ENCODE peak calls at places on chromosome 3, in six cellular contexts. One of them, this sample, is unnamed.

GRCh38 chr3:187291001-187291511 is 481 bp downstream of the MASP1 start:
- DNase-seq in GM23338: peak
- DNase-seq in Panc1: no peak
- DNase-seq in epithelial cell of esophagus: no peak
- DNase-seq in ovary: peak
- DNase-seq in Calu3: peak
- DNase-seq in this sample: no peak

GRCh38 chr3:69251078-69251805 is 128.8 kb upstream of the LMOD3 start:
- DNase-seq in GM23338: no peak
- DNase-seq in Panc1: no peak
- DNase-seq in epithelial cell of esophagus: no peak
- DNase-seq in ovary: no peak
- DNase-seq in Calu3: no peak
- DNase-seq in this sample: no peak

GRCh38 chr3:66985336-66985920 is 12.7 kb upstream of the KBTBD8 start:
- DNase-seq in GM23338: no peak
- DNase-seq in Panc1: no peak
- DNase-seq in epithelial cell of esophagus: no peak
- DNase-seq in ovary: no peak
- DNase-seq in Calu3: no peak
- DNase-seq in this sample: no peak

GRCh38 chr3:158711886-158712285 is 20.4 kb downstream of the RARRES1 start:
- DNase-seq in GM23338: no peak
- DNase-seq in Panc1: no peak
- DNase-seq in epithelial cell of esophagus: peak
- DNase-seq in ovary: no peak
- DNase-seq in Calu3: no peak
- DNase-seq in this sample: no peak

GRCh38 chr3:30551927-30552326 is 54.5 kb upstream of the TGFBR2 start:
- DNase-seq in GM23338: peak
- DNase-seq in Panc1: no peak
- DNase-seq in epithelial cell of esophagus: no peak
- DNase-seq in ovary: no peak
- DNase-seq in Calu3: no peak
- DNase-seq in this sample: no peak

GRCh38 chr3:30631237-30631961 is 25.0 kb downstream of the TGFBR2 start:
- DNase-seq in GM23338: no peak
- DNase-seq in Panc1: no peak
- DNase-seq in epithelial cell of esophagus: peak
- DNase-seq in ovary: no peak
- DNase-seq in Calu3: no peak
- DNase-seq in this sample: no peak

GRCh38 chr3:197367081-197367780 is 68.8 kb upstream of the DLG1 start:
- DNase-seq in GM23338: peak
- DNase-seq in Panc1: no peak
- DNase-seq in epithelial cell of esophagus: peak
- DNase-seq in ovary: no peak
- DNase-seq in Calu3: peak
- DNase-seq in this sample: no peak

GRCh38 chr3:124362418-124362817 is 367.8 kb upstream of the UMPS start:
- DNase-seq in GM23338: no peak
- DNase-seq in Panc1: no peak
- DNase-seq in epithelial cell of esophagus: no peak
- DNase-seq in ovary: no peak
- DNase-seq in Calu3: no peak
- DNase-seq in this sample: no peak

GRCh38 chr3:64104691-64105101 is 81.4 kb upstream of the PSMD6 start:
- DNase-seq in GM23338: no peak
- DNase-seq in Panc1: no peak
- DNase-seq in epithelial cell of esophagus: peak
- DNase-seq in ovary: no peak
- DNase-seq in Calu3: no peak
- DNase-seq in this sample: no peak

GRCh38 chr3:172291650-172292049 is 156.6 kb downstream of the GHSR start:
- DNase-seq in GM23338: no peak
- DNase-seq in Panc1: no peak
- DNase-seq in epithelial cell of esophagus: no peak
- DNase-seq in ovary: no peak
- DNase-seq in Calu3: no peak
- DNase-seq in this sample: no peak

GRCh38 chr3:177611781-177612389 is 414.6 kb upstream of the TBL1XR1 start:
- DNase-seq in GM23338: peak
- DNase-seq in Panc1: no peak
- DNase-seq in epithelial cell of esophagus: no peak
- DNase-seq in ovary: no peak
- DNase-seq in Calu3: no peak
- DNase-seq in this sample: no peak

GRCh38 chr3:60189304-60189703 is 1061.9 kb downstream of the FHIT start:
- DNase-seq in GM23338: no peak
- DNase-seq in Panc1: no peak
- DNase-seq in epithelial cell of esophagus: no peak
- DNase-seq in ovary: no peak
- DNase-seq in Calu3: no peak
- DNase-seq in this sample: no peak

GRCh38 chr3:177934001-177934891 is 602.0 kb upstream of the KCNMB2 start:
- DNase-seq in GM23338: peak
- DNase-seq in Panc1: no peak
- DNase-seq in epithelial cell of esophagus: no peak
- DNase-seq in ovary: no peak
- DNase-seq in Calu3: no peak
- DNase-seq in this sample: no peak

GRCh38 chr3:38154625-38155255 is 10.6 kb upstream of the OXSR1 start:
- DNase-seq in GM23338: no peak
- DNase-seq in Panc1: no peak
- DNase-seq in epithelial cell of esophagus: peak
- DNase-seq in ovary: no peak
- DNase-seq in Calu3: peak
- DNase-seq in this sample: no peak

GRCh38 chr3:128723477-128723876 is 2.5 kb upstream of the RAB7A start:
- DNase-seq in GM23338: no peak
- DNase-seq in Panc1: no peak
- DNase-seq in epithelial cell of esophagus: no peak
- DNase-seq in ovary: no peak
- DNase-seq in Calu3: no peak
- DNase-seq in this sample: no peak

GRCh38 chr3:149970716-149971402 is at the start of gene PFN2:
- DNase-seq in GM23338: no peak
- DNase-seq in Panc1: no peak
- DNase-seq in epithelial cell of esophagus: peak
- DNase-seq in ovary: peak
- DNase-seq in Calu3: peak
- DNase-seq in this sample: peak

GRCh38 chr3:112360574-112360973 is 27.6 kb downstream of the CD200 start:
- DNase-seq in GM23338: no peak
- DNase-seq in Panc1: no peak
- DNase-seq in epithelial cell of esophagus: no peak
- DNase-seq in ovary: no peak
- DNase-seq in Calu3: no peak
- DNase-seq in this sample: no peak

GRCh38 chr3:37700849-37701248 is 160.8 kb upstream of the CTDSPL start:
- DNase-seq in GM23338: no peak
- DNase-seq in Panc1: no peak
- DNase-seq in epithelial cell of esophagus: peak
- DNase-seq in ovary: no peak
- DNase-seq in Calu3: no peak
- DNase-seq in this sample: no peak

GRCh38 chr3:158683216-158683975 is 10.9 kb upstream of the LXN start:
- DNase-seq in GM23338: no peak
- DNase-seq in Panc1: no peak
- DNase-seq in epithelial cell of esophagus: peak
- DNase-seq in ovary: no peak
- DNase-seq in Calu3: no peak
- DNase-seq in this sample: no peak

GRCh38 chr3:46566040-46566631 is at the start of gene LRRC2:
- DNase-seq in GM23338: peak
- DNase-seq in Panc1: no peak
- DNase-seq in epithelial cell of esophagus: peak
- DNase-seq in ovary: peak
- DNase-seq in Calu3: no peak
- DNase-seq in this sample: peak

GRCh38 chr3:126083511-126083912 is 412 bp downstream of the SLC41A3 start:
- DNase-seq in GM23338: peak
- DNase-seq in Panc1: no peak
- DNase-seq in epithelial cell of esophagus: peak
- DNase-seq in ovary: peak
- DNase-seq in Calu3: peak
- DNase-seq in this sample: peak

GRCh38 chr3:100400424-100400781 is 486 bp downstream of the TOMM70 start:
- DNase-seq in GM23338: peak
- DNase-seq in Panc1: no peak
- DNase-seq in epithelial cell of esophagus: peak
- DNase-seq in ovary: no peak
- DNase-seq in Calu3: peak
- DNase-seq in this sample: peak

GRCh38 chr3:18007980-18008379 is 265.5 kb upstream of the TBC1D5 start:
- DNase-seq in GM23338: no peak
- DNase-seq in Panc1: no peak
- DNase-seq in epithelial cell of esophagus: no peak
- DNase-seq in ovary: no peak
- DNase-seq in Calu3: no peak
- DNase-seq in this sample: no peak

GRCh38 chr3:175355801-175356335 is 496.7 kb downstream of the NAALADL2 start:
- DNase-seq in GM23338: no peak
- DNase-seq in Panc1: no peak
- DNase-seq in epithelial cell of esophagus: no peak
- DNase-seq in ovary: no peak
- DNase-seq in Calu3: no peak
- DNase-seq in this sample: no peak

DNA sequence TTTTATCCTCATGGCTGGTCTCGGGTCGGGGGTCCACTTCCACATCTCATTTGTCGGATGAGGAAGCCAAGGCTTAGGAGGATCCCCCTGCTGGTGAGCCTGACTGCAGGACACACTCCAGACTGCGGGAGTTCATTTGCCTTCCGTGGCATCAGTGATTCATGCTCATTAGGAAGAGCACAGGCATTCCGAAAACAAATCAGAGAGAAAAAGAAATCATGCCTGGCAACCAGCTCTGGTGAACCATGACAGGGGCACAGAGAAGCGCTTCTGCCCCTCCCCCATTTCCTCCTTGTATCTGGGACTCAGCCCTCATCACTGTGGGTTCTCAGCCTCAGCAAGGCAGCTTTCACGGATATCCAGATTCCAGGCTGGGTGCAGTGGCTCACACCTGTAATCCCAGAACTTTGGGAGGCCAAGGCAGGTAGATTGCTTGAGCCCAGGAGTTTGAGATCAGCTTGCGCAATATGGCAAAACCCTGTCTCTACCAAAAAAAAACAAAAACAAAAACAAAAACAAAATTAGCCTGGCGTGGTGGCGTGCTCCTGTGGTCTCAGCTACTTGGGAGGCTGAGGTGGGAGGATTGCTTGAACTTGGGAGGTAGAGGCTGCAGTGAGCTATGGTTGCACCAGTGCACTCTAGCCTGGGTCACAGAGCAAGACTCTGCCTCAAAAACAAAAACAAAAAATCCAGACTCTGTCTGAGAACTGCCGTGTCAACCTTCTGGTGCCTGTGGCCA is 28.4 kb downstream of the IRAK2 start:
- DNase-seq in GM23338: peak
- DNase-seq in Panc1: no peak
- DNase-seq in epithelial cell of esophagus: peak
- DNase-seq in ovary: no peak
- DNase-seq in Calu3: no peak
- DNase-seq in this sample: no peak
- TF ChIP-seq CTCF in GM23338: peak
- TF ChIP-seq CTCF in Panc1: no peak
- TF ChIP-seq CTCF in epithelial cell of esophagus: peak
- TF ChIP-seq CTCF in ovary: no peak
- TF ChIP-seq CTCF in Calu3: no peak
- TF ChIP-seq CTCF in this sample: peak

DNA sequence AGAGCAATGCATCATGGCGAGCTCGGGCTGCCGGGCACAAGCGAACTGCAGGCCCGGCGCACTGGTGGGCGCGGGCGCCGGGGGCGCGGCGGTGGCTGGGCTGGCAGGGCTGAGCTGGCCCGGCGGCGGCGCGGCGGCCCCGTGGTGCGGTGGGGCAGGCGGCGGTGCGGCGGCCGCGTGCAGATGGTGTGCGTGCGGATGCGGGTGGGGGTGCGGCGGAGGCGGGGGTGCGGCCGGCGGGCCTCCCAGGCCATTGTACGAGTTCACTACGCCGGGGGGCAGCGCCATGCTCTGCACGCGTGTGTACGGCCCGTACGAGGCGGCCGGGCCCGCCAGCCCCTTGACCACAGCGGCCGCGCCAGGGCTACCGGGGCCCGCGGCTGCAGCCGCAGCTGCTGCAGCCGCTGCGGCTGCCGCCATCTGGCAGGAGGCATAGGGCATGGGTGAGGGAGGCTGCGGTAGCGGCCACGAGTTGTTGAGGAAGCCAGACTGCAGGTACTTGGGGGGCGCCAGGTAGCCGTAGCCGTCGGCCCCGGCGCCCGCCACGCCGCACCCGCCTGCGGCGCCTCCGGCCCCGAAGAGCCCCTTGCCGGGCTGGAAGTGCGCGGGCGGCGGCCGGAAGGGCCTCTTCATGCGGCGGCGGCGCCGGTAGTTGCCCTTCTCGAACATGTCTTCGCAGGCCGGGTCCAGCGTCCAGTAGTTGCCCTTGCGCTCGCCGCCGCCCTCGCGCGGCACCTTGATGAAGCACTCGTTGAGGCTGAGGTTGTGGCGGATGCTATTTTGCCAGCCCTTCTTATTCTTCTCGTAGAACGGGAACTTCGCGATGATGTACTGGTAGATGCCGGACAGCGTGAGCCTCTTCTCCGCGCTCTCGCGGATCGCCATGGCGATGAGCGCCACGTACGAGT is 1.0 kb downstream of the FOXL2 start:
- DNase-seq in GM23338: peak
- DNase-seq in Panc1: no peak
- DNase-seq in epithelial cell of esophagus: peak
- DNase-seq in ovary: peak
- DNase-seq in Calu3: peak
- DNase-seq in this sample: no peak
- TF ChIP-seq CTCF in GM23338: peak
- TF ChIP-seq CTCF in Panc1: peak
- TF ChIP-seq CTCF in epithelial cell of esophagus: peak
- TF ChIP-seq CTCF in ovary: no peak
- TF ChIP-seq CTCF in Calu3: peak
- TF ChIP-seq CTCF in this sample: peak

GRCh38 chr3:65927576-65927975 is 111.1 kb downstream of the MAGI1 start:
- DNase-seq in GM23338: peak
- DNase-seq in Panc1: no peak
- DNase-seq in epithelial cell of esophagus: peak
- DNase-seq in ovary: no peak
- DNase-seq in Calu3: peak
- DNase-seq in this sample: no peak
- TF ChIP-seq CTCF in GM23338: no peak
- TF ChIP-seq CTCF in Panc1: no peak
- TF ChIP-seq CTCF in epithelial cell of esophagus: no peak
- TF ChIP-seq CTCF in ovary: no peak
- TF ChIP-seq CTCF in Calu3: no peak
- TF ChIP-seq CTCF in this sample: no peak

DNA sequence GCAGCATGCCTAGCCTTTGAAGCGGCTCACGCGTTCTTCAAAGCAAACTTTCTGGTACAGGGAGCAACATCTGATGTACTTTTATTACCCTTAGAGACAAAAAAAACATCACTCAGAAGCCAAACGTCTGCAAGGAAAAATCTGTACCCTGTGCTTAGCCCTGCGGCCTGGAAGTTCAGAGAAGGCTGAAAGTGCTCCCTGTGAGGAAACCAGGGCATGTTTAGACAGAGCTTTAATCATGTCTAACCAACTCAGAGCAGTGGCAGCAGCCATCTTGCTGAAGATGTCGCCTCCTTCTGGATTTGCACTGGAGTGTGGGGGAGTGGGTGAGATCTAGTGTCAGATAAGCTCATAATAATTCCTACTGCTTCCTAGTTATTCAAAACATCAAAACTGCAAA is 170.4 kb downstream of the P3H2 start:
- DNase-seq in GM23338: no peak
- DNase-seq in Panc1: no peak
- DNase-seq in epithelial cell of esophagus: peak
- DNase-seq in ovary: no peak
- DNase-seq in Calu3: no peak
- DNase-seq in this sample: no peak
- TF ChIP-seq CTCF in GM23338: peak
- TF ChIP-seq CTCF in Panc1: no peak
- TF ChIP-seq CTCF in epithelial cell of esophagus: peak
- TF ChIP-seq CTCF in ovary: no peak
- TF ChIP-seq CTCF in Calu3: no peak
- TF ChIP-seq CTCF in this sample: no peak

This sample was measured in progenitor cell of endocrine pancreas.